ENCODE peak calls at places on chromosome 21, in five cellular contexts. E, C, A, K and J are unnamed samples.
A peak's percentile ranks its signal among the peaks of the same experiment; 100 is the strongest.

GRCh38 chr21:16124397-16125130 is 394.8 kb downstream of the USP25 start:
- DNase-seq in E (no peak), C (no peak), A (peak; percentile 62), K (no peak), J (no peak)

GRCh38 chr21:14541840-14542495 is 4.1 kb downstream of the SAMSN1 start:
- DNase-seq in E (no peak), C (no peak), A (no peak), K (peak; percentile 51), J (no peak)

GRCh38 chr21:31554511-31555022 is 104.9 kb upstream of the SOD1 start:
- DNase-seq in E (no peak), C (no peak), A (no peak), K (no peak), J (no peak)

GRCh38 chr21:28687571-28687970 is 305.1 kb downstream of the LTN1 start:
- DNase-seq in E (no peak), C (no peak), A (no peak), K (no peak), J (no peak)

GRCh38 chr21:14591882-14592281 is 45.8 kb upstream of the SAMSN1 start:
- DNase-seq in E (peak; percentile 28), C (no peak), A (peak; percentile 13), K (peak; percentile 76), J (peak; percentile 50)

GRCh38 chr21:32548978-32549377 is 36.3 kb downstream of the TCP10L start:
- DNase-seq in E (no peak), C (no peak), A (no peak), K (no peak), J (no peak)

GRCh38 chr21:17602874-17603273 is 9.8 kb downstream of the BTG3 start:
- DNase-seq in E (no peak), C (no peak), A (no peak), K (no peak), J (no peak)

GRCh38 chr21:31371715-31372114 is 27.7 kb upstream of the TIAM1 start:
- DNase-seq in E (no peak), C (no peak), A (no peak), K (no peak), J (no peak)

GRCh38 chr21:36747815-36748381 is 49.0 kb downstream of the SIM2 start:
- DNase-seq in E (peak; percentile 47), C (no peak), A (no peak), K (peak; percentile 60), J (no peak)

GRCh38 chr21:14074177-14074576 is 136.6 kb downstream of the LIPI start:
- DNase-seq in E (no peak), C (no peak), A (no peak), K (no peak), J (no peak)

GRCh38 chr21:41879190-41879998 is at the start of gene PRDM15:
- DNase-seq in E (peak; percentile 85), C (peak; percentile 66), A (peak; percentile 81), K (peak; percentile 89), J (peak; percentile 85)
- TF ChIP-seq POLR2A in E (no peak), C (peak; percentile 23), A (peak; percentile 28), K (no peak), J (no peak)

GRCh38 chr21:34935868-34936267 is 113.2 kb downstream of the RUNX1 start:
- DNase-seq in E (no peak), C (no peak), A (no peak), K (no peak), J (no peak)
- H3K4me3 ChIP-seq in E (no peak overlapping the region), C (no peak overlapping the region), A (no peak overlapping the region), K (no peak overlapping the region), J (no peak overlapping the region)

DNA sequence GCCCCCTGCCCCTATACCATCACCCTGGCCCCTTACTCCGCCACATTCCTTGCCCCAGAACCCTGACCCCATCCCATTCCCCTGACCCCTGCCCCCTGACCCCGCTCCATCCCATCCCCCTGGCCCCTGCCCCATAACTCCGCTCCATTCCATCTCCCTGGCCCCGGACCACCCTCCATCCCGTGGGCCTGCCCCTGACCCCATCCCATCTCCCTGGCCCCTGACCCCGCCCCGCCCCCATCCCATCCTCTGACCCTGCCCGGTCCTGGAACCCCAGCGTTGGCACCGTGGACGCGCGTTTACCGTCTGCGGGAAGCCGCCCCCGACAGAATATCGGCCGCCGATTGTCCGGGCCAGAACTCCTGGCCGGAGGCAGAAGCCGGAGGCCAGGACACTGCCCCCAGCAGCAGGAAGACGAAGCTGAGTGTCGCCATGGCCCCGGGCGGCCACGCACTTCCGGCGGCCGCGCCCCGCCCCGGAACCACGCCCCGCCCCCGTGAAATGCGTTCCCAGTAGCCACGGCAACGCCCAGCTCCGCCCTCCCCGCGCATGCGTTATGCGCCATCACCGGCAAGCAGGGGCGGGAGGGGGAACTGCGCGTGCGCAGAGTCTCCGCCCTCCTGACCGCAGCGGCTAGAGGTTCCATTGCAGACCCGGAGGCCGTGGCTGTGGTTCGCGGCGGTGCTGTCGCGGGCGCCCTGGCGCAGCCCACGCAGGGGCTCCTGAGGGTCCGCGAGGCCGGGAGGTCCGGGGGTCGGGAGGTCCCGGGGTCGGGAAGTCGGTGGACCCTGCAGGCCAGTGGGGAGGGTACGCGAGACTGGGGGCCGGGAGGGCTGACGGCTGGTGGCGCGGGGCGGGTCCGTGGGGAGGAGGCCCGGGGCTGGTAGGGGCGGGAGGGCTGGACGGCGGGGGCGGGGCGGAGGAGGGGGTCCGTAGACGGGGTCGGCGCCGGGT is at the start of gene POFUT2:
- DNase-seq in E (peak; percentile 97), C (peak; percentile 93), A (peak; percentile 96), K (peak; percentile 92), J (peak; percentile 99)
- TF ChIP-seq POLR2A in E (peak; percentile 37), C (peak; percentile 87), A (peak; percentile 92), K (peak; percentile 61), J (peak; percentile 67)

GRCh38 chr21:42683371-42684108 is 30.1 kb downstream of the PDE9A start:
- DNase-seq in E (no peak), C (no peak), A (no peak), K (peak; percentile 98), J (no peak)
- H3K4me3 ChIP-seq in E (no peak overlapping the region), C (no peak overlapping the region), A (no peak overlapping the region), K (peak overlapping the region; percentile 89), J (no peak overlapping the region)

GRCh38 chr21:46055863-46056281 is 42.0 kb upstream of the COL6A2 start:
- DNase-seq in E (no peak), C (no peak), A (peak; percentile 74), K (no peak), J (no peak)
- TF ChIP-seq POLR2A in E (no peak), C (no peak), A (no peak), K (no peak), J (no peak)

DNA sequence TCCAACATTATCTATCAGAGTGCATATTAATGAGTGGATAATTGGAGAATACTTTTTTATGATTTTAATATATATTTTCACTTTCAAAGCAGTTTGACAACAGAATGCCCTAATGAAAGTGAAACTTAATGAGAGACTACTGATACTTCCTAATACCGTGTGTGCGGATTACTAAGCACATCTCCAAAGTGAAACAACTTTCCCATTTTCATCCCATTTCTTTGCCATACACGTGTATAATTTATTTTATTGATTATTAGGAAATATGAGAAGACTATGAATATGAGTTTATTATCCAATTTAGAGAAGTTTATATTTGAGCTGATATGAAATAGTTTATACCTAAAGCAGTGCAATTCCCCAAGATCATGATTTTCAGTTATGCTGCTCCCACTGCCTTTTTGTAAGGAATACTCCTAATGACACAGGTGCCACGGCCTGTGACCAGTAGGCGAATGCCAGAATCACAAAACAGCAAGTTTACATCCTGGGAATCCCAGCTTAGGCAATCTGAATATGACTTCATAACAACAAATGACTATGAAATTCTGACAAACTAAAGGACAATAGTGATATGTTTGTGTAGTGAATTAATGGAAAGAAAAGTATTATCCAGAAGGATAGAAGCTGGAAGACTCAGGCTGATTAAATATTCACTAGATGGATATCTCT is 202.9 kb downstream of the NCAM2 start:
- DNase-seq in E (no peak), C (no peak), A (no peak), K (no peak), J (no peak)
- H3K4me3 ChIP-seq in E (peak overlapping the region; percentile 2), C (peak overlapping the region; percentile 16), A (no peak overlapping the region), K (no peak overlapping the region), J (no peak overlapping the region)

GRCh38 chr21:25569084-25569483 is 38.2 kb downstream of the MRPL39 start:
- DNase-seq in E (no peak), C (no peak), A (no peak), K (no peak), J (no peak)

GRCh38 chr21:25571726-25572121 is 35.6 kb downstream of the MRPL39 start:
- DNase-seq in E (no peak), C (no peak), A (no peak), K (no peak), J (no peak)

GRCh38 chr21:25569711-25570110 is 37.6 kb downstream of the MRPL39 start:
- DNase-seq in E (no peak), C (no peak), A (no peak), K (no peak), J (no peak)

GRCh38 chr21:25573409-25574206 is 33.7 kb downstream of the MRPL39 start:
- DNase-seq in E (no peak), C (no peak), A (no peak), K (peak; percentile 61), J (no peak)

GRCh38 chr21:25572895-25573310 is 34.4 kb downstream of the MRPL39 start:
- DNase-seq in E (no peak), C (no peak), A (no peak), K (no peak), J (no peak)
- TF ChIP-seq POLR2A in E (no peak), C (no peak), A (no peak), K (no peak), J (no peak)